ENCODE peak calls at places on chromosome 16, in four cellular contexts. A is IMR-90; J is activated CD4-positive, alpha-beta T cell treated with anti-CD3 and anti-CD28 coated beads, Interleukin-2, amount 50 U/mL, for 48 hours; C is iris pigment epithelial cell. Y is an unnamed sample.

GRCh38 chr16:50025544-50025931 is 513 bp downstream of the CNEP1R1 start:
- DNase-seq in A (no peak), J (no peak), C (peak), Y (no peak)

GRCh38 chr16:51763072-51763658 is 612.1 kb upstream of the SALL1 start:
- DNase-seq in A (no peak), J (no peak), C (no peak), Y (no peak)

GRCh38 chr16:63981639-63982038 is 1140.2 kb downstream of the CDH11 start:
- DNase-seq in A (no peak), J (no peak), C (no peak), Y (no peak)

GRCh38 chr16:84834403-84834772 is 14.6 kb downstream of the CRISPLD2 start:
- DNase-seq in A (no peak), J (no peak), C (peak), Y (no peak)

GRCh38 chr16:68792465-68793324 is 50.6 kb upstream of the TANGO6 start:
- DNase-seq in A (peak), J (no peak), C (peak), Y (peak)

GRCh38 chr16:69644790-69645189 is 79.0 kb downstream of the NFAT5 start:
- DNase-seq in A (no peak), J (no peak), C (no peak), Y (no peak)

GRCh38 chr16:68284847-68285246 is 20.5 kb downstream of the SLC7A6 start:
- DNase-seq in A (no peak), J (no peak), C (no peak), Y (no peak)

GRCh38 chr16:1535391-1536291 is 2.2 kb downstream of the TMEM204 start:
- DNase-seq in A (no peak), J (peak), C (peak), Y (no peak)

GRCh38 chr16:17318200-17318599 is 152.6 kb downstream of the XYLT1 start:
- DNase-seq in A (peak), J (no peak), C (no peak), Y (peak)

GRCh38 chr16:10827691-10828341 is 9.2 kb upstream of the TVP23A start:
- DNase-seq in A (peak), J (no peak), C (peak), Y (peak)

GRCh38 chr16:11602321-11602720 is 15.6 kb upstream of the LITAF start:
- DNase-seq in A (no peak), J (no peak), C (no peak), Y (no peak)

GRCh38 chr16:82136956-82137818 is 32.8 kb downstream of the MPHOSPH6 start:
- DNase-seq in A (no peak), J (no peak), C (no peak), Y (peak)

GRCh38 chr16:80280557-80280956 is 260.2 kb upstream of the DYNLRB2 start:
- DNase-seq in A (peak), J (no peak), C (no peak), Y (no peak)

GRCh38 chr16:58515871-58516767 is 802 bp downstream of the SETD6 start:
- DNase-seq in A (no peak), J (peak), C (peak), Y (no peak)

GRCh38 chr16:86545927-86546637 is 9.0 kb downstream of the MTHFSD start:
- DNase-seq in A (no peak), J (no peak), C (no peak), Y (no peak)

GRCh38 chr16:14307623-14308356 is 236.7 kb downstream of the MRTFB start:
- DNase-seq in A (no peak), J (no peak), C (no peak), Y (no peak)

GRCh38 chr16:52446076-52446475 is 100.9 kb downstream of the TOX3 start:
- DNase-seq in A (no peak), J (no peak), C (no peak), Y (peak)

Y was measured in fibroblast of pulmonary artery.